ENCODE peak calls at places on chromosomes 4 and X, in five cellular contexts. One of them, this sample, is unnamed.

GRCh38 chrX:100995469-100995868 is 26.0 kb downstream of the ARL13A start:
- DNase-seq in NCI-H1436: no peak
- DNase-seq in pulmonary artery endothelial cell: peak; percentile 32
- DNase-seq in endothelial cell: no peak
- DNase-seq in renal cortical epithelial cell: peak; percentile 91
- DNase-seq in this sample: no peak

GRCh38 chr4:161010227-161010626 is 1153.6 kb downstream of the FSTL5 start:
- DNase-seq in endothelial cell: no peak
- DNase-seq in pulmonary artery endothelial cell: no peak
- DNase-seq in NCI-H1436: no peak
- DNase-seq in renal cortical epithelial cell: no peak
- DNase-seq in this sample: no peak

GRCh38 chr4:143377635-143378099 is 41.0 kb downstream of the GAB1 start:
- DNase-seq in pulmonary artery endothelial cell: no peak
- DNase-seq in renal cortical epithelial cell: no peak
- DNase-seq in NCI-H1436: no peak
- DNase-seq in endothelial cell: no peak
- DNase-seq in this sample: no peak

GRCh38 chr4:82893942-82894341 is 3.0 kb upstream of the SEC31A start:
- DNase-seq in renal cortical epithelial cell: no peak
- DNase-seq in endothelial cell: no peak
- DNase-seq in pulmonary artery endothelial cell: no peak
- DNase-seq in NCI-H1436: no peak
- DNase-seq in this sample: no peak

GRCh38 chrX:105331244-105331643 is 110.8 kb upstream of the TEX13A start:
- DNase-seq in NCI-H1436: no peak
- DNase-seq in renal cortical epithelial cell: no peak
- DNase-seq in pulmonary artery endothelial cell: no peak
- DNase-seq in endothelial cell: no peak
- DNase-seq in this sample: no peak

GRCh38 chr4:88159137-88159725 is 792 bp upstream of the ABCG2 start:
- DNase-seq in pulmonary artery endothelial cell: no peak
- DNase-seq in endothelial cell: no peak
- DNase-seq in renal cortical epithelial cell: no peak
- DNase-seq in NCI-H1436: no peak
- DNase-seq in this sample: no peak

GRCh38 chr4:42917316-42917715 is 24.8 kb downstream of the GRXCR1 start:
- DNase-seq in NCI-H1436: no peak
- DNase-seq in endothelial cell: no peak
- DNase-seq in renal cortical epithelial cell: no peak
- DNase-seq in pulmonary artery endothelial cell: no peak
- DNase-seq in this sample: no peak

GRCh38 chrX:80432863-80433262 is 12.6 kb downstream of the TENT5D start:
- DNase-seq in pulmonary artery endothelial cell: no peak
- DNase-seq in renal cortical epithelial cell: no peak
- DNase-seq in NCI-H1436: no peak
- DNase-seq in endothelial cell: no peak
- DNase-seq in this sample: no peak

GRCh38 chr4:56821394-56822263 is at the start of gene SPINK2:
- DNase-seq in endothelial cell: peak; percentile 46
- DNase-seq in pulmonary artery endothelial cell: no peak
- DNase-seq in renal cortical epithelial cell: no peak
- DNase-seq in NCI-H1436: peak; percentile 9
- DNase-seq in this sample: peak; percentile 53

GRCh38 chrX:70030242-70030823 is 19.4 kb downstream of the AWAT2 start:
- DNase-seq in pulmonary artery endothelial cell: no peak
- DNase-seq in NCI-H1436: peak; percentile 65
- DNase-seq in endothelial cell: peak; percentile 59
- DNase-seq in renal cortical epithelial cell: peak; percentile 39
- DNase-seq in this sample: no peak

GRCh38 chrX:44203791-44204190 is 139.7 kb downstream of the EFHC2 start:
- DNase-seq in NCI-H1436: no peak
- DNase-seq in pulmonary artery endothelial cell: no peak
- DNase-seq in renal cortical epithelial cell: no peak
- DNase-seq in endothelial cell: no peak
- DNase-seq in this sample: no peak

GRCh38 chr4:156659570-156659969 is 312.0 kb downstream of the PDGFC start:
- DNase-seq in renal cortical epithelial cell: no peak
- DNase-seq in pulmonary artery endothelial cell: no peak
- DNase-seq in endothelial cell: no peak
- DNase-seq in NCI-H1436: no peak
- DNase-seq in this sample: no peak

GRCh38 chr4:127832585-127832984 is 48.1 kb upstream of the PLK4 start:
- DNase-seq in NCI-H1436: no peak
- DNase-seq in pulmonary artery endothelial cell: no peak
- DNase-seq in renal cortical epithelial cell: no peak
- DNase-seq in endothelial cell: no peak
- DNase-seq in this sample: no peak

GRCh38 chrX:153634236-153634635 is 12.8 kb upstream of the DUSP9 start:
- DNase-seq in NCI-H1436: no peak
- DNase-seq in renal cortical epithelial cell: no peak
- DNase-seq in pulmonary artery endothelial cell: no peak
- DNase-seq in endothelial cell: no peak
- DNase-seq in this sample: no peak

GRCh38 chrX:41128955-41129354 is 43.7 kb downstream of the USP9X start:
- DNase-seq in endothelial cell: no peak
- DNase-seq in renal cortical epithelial cell: no peak
- DNase-seq in NCI-H1436: no peak
- DNase-seq in pulmonary artery endothelial cell: no peak
- DNase-seq in this sample: no peak

GRCh38 chrX:120839506-120839905 is 36.2 kb downstream of the CT47B1 start:
- DNase-seq in NCI-H1436: no peak
- DNase-seq in endothelial cell: no peak
- DNase-seq in pulmonary artery endothelial cell: peak; percentile 4
- DNase-seq in renal cortical epithelial cell: peak; percentile 55
- DNase-seq in this sample: no peak

GRCh38 chrX:69036674-69037573 is 128.3 kb downstream of the PJA1 start:
- DNase-seq in NCI-H1436: no peak
- DNase-seq in renal cortical epithelial cell: no peak
- DNase-seq in endothelial cell: no peak
- DNase-seq in pulmonary artery endothelial cell: no peak
- DNase-seq in this sample: no peak

GRCh38 chrX:21840199-21840557 is 761 bp downstream of the MBTPS2 start:
- DNase-seq in endothelial cell: no peak
- DNase-seq in renal cortical epithelial cell: peak; percentile 2
- DNase-seq in pulmonary artery endothelial cell: no peak
- DNase-seq in NCI-H1436: no peak
- DNase-seq in this sample: no peak

GRCh38 chr4:182847956-182848450 is 69.2 kb downstream of the DCTD start:
- DNase-seq in pulmonary artery endothelial cell: no peak
- DNase-seq in endothelial cell: no peak
- DNase-seq in renal cortical epithelial cell: no peak
- DNase-seq in NCI-H1436: no peak
- DNase-seq in this sample: no peak

GRCh38 chrX:38654302-38654701 is 93.0 kb downstream of the TSPAN7 start:
- DNase-seq in pulmonary artery endothelial cell: no peak
- DNase-seq in renal cortical epithelial cell: peak; percentile 35
- DNase-seq in endothelial cell: peak; percentile 7
- DNase-seq in NCI-H1436: no peak
- DNase-seq in this sample: no peak

GRCh38 chr4:26576171-26576829 is 7.6 kb upstream of the TBC1D19 start:
- DNase-seq in NCI-H1436: no peak
- DNase-seq in renal cortical epithelial cell: peak; percentile 48
- DNase-seq in pulmonary artery endothelial cell: no peak
- DNase-seq in endothelial cell: no peak
- DNase-seq in this sample: no peak

GRCh38 chr4:110022457-110022856 is 109.8 kb downstream of the EGF start:
- DNase-seq in renal cortical epithelial cell: no peak
- DNase-seq in endothelial cell: no peak
- DNase-seq in pulmonary artery endothelial cell: no peak
- DNase-seq in NCI-H1436: no peak
- DNase-seq in this sample: no peak

GRCh38 chr4:41611124-41611838 is 73.3 kb downstream of the LIMCH1 start:
- DNase-seq in renal cortical epithelial cell: no peak
- DNase-seq in NCI-H1436: no peak
- DNase-seq in endothelial cell: no peak
- DNase-seq in pulmonary artery endothelial cell: no peak
- DNase-seq in this sample: no peak

GRCh38 chr4:112585977-112586736 is 50.6 kb downstream of the ZGRF1 start:
- DNase-seq in NCI-H1436: no peak
- DNase-seq in renal cortical epithelial cell: no peak
- DNase-seq in endothelial cell: no peak
- DNase-seq in pulmonary artery endothelial cell: no peak
- DNase-seq in this sample: no peak

GRCh38 chrX:14916017-14916674 is 42.9 kb downstream of the MOSPD2 start:
- DNase-seq in pulmonary artery endothelial cell: no peak
- DNase-seq in endothelial cell: no peak
- DNase-seq in NCI-H1436: no peak
- DNase-seq in renal cortical epithelial cell: peak; percentile 71
- DNase-seq in this sample: no peak

GRCh38 chrX:42748067-42748850 is 29.7 kb downstream of the PPP1R2C start:
- DNase-seq in renal cortical epithelial cell: peak; percentile 16
- DNase-seq in endothelial cell: no peak
- DNase-seq in NCI-H1436: no peak
- DNase-seq in pulmonary artery endothelial cell: no peak
- DNase-seq in this sample: no peak

GRCh38 chrX:41666251-41666650 is 22.5 kb upstream of the GPR34 start:
- DNase-seq in pulmonary artery endothelial cell: no peak
- DNase-seq in NCI-H1436: no peak
- DNase-seq in renal cortical epithelial cell: peak; percentile 66
- DNase-seq in endothelial cell: no peak
- DNase-seq in this sample: no peak

GRCh38 chrX:119686087-119686639 is 6.8 kb downstream of the SEPTIN6 start:
- DNase-seq in pulmonary artery endothelial cell: no peak
- DNase-seq in renal cortical epithelial cell: no peak
- DNase-seq in endothelial cell: no peak
- DNase-seq in NCI-H1436: peak; percentile 9
- DNase-seq in this sample: no peak

GRCh38 chr4:7441201-7441600 is 6.5 kb upstream of the PSAPL1 start:
- DNase-seq in pulmonary artery endothelial cell: no peak
- DNase-seq in endothelial cell: no peak
- DNase-seq in NCI-H1436: no peak
- DNase-seq in renal cortical epithelial cell: no peak
- DNase-seq in this sample: no peak

GRCh38 chrX:29941292-29941691 is 274.1 kb upstream of the MAGEB2 start:
- DNase-seq in endothelial cell: no peak
- DNase-seq in pulmonary artery endothelial cell: no peak
- DNase-seq in NCI-H1436: no peak
- DNase-seq in renal cortical epithelial cell: no peak
- DNase-seq in this sample: no peak

GRCh38 chr4:158775091-158775651 is 6.3 kb downstream of the FNIP2 start:
- DNase-seq in renal cortical epithelial cell: peak; percentile 70
- DNase-seq in NCI-H1436: no peak
- DNase-seq in pulmonary artery endothelial cell: peak; percentile 50
- DNase-seq in endothelial cell: no peak
- DNase-seq in this sample: no peak